ENCODE peak calls at places on chromosomes 4 and X, in six cellular contexts. G, W, L, P, V and I are unnamed samples.

GRCh38 chr4:51894246-51894645 is 51.3 kb downstream of the DCUN1D4 start:
- DNase-seq in L (no peak), P (no peak), V (no peak), G (no peak), W (peak), I (no peak)

GRCh38 chr4:8252301-8253173 is 17.0 kb upstream of the HTRA3 start:
- DNase-seq in W (no peak), P (no peak), G (no peak), V (no peak), L (no peak), I (no peak)

GRCh38 chr4:6731301-6731641 is 15.3 kb downstream of the BLOC1S4 start:
- DNase-seq in G (no peak), V (no peak), P (no peak), L (no peak), W (no peak), I (no peak)

GRCh38 chr4:24778427-24779225 is 16.7 kb upstream of the SOD3 start:
- DNase-seq in L (peak), W (peak), V (no peak), G (no peak), P (no peak), I (peak)

GRCh38 chrX:103637604-103638338 is 9.0 kb downstream of the TCEAL1 start:
- DNase-seq in G (no peak), W (peak), P (no peak), V (no peak), L (no peak), I (no peak)

GRCh38 chr4:105150511-105150910 is 3.8 kb downstream of the TET2 start:
- DNase-seq in W (no peak), P (no peak), G (no peak), V (no peak), L (no peak), I (no peak)

GRCh38 chr4:40573593-40574311 is 55.9 kb downstream of the RBM47 start:
- DNase-seq in G (no peak), V (no peak), W (no peak), L (no peak), P (no peak), I (no peak)

GRCh38 chrX:38282044-38282443 is 45.3 kb downstream of the RPGR start:
- DNase-seq in G (no peak), V (no peak), P (no peak), L (no peak), W (peak), I (no peak)

GRCh38 chr4:126664839-126665238 is 967.9 kb upstream of the INTU start:
- DNase-seq in G (no peak), P (no peak), V (no peak), W (no peak), L (no peak), I (no peak)

GRCh38 chr4:139207873-139208403 is 30.9 kb upstream of the ELF2 start:
- DNase-seq in G (no peak), V (no peak), P (no peak), L (no peak), W (peak), I (no peak)

GRCh38 chr4:188021548-188022249 is 26.1 kb downstream of the ZFP42 start:
- DNase-seq in G (no peak), W (no peak), V (no peak), L (no peak), P (no peak), I (no peak)